ENCODE peak calls at places on chromosomes 11 and 22, in four cellular contexts. N, U, V and F are unnamed samples.

GRCh38 chr11:2203440-2204259 is 32.0 kb upstream of the TH start:
- DNase-seq in N (no peak), U (no peak), V (no peak), F (no peak)

GRCh38 chr11:4464216-4465159 is 15.4 kb downstream of the OR52K2 start:
- DNase-seq in N (no peak), U (peak; percentile 66), V (no peak), F (no peak)

GRCh38 chr22:29124777-29125506 is 52.1 kb downstream of the KREMEN1 start:
- DNase-seq in N (no peak), U (no peak), V (no peak), F (no peak)

GRCh38 chr11:92388380-92388779 is 163.8 kb downstream of the FAT3 start:
- DNase-seq in N (no peak), U (no peak), V (no peak), F (no peak)

GRCh38 chr22:42299586-42300285 is 29.3 kb upstream of the TCF20 start:
- DNase-seq in N (peak; percentile 52), U (no peak), V (peak; percentile 38), F (no peak)

GRCh38 chr22:39567135-39567946 is 3.2 kb upstream of the CACNA1I start:
- DNase-seq in N (no peak), U (peak; percentile 63), V (no peak), F (no peak)

GRCh38 chr11:73140213-73141030 is 1.7 kb downstream of the FCHSD2 start:
- DNase-seq in N (peak; percentile 69), U (no peak), V (peak; percentile 59), F (no peak)

GRCh38 chr22:19691721-19692341 is 22.5 kb upstream of the SEPTIN5 start:
- DNase-seq in N (peak; percentile 58), U (peak; percentile 59), V (peak; percentile 88), F (no peak)

GRCh38 chr11:77725433-77725832 is 87.8 kb upstream of the CLNS1A start:
- DNase-seq in N (no peak), U (no peak), V (no peak), F (no peak)

GRCh38 chr11:121553806-121554205 is 101.0 kb upstream of the SORL1-AS1 start:
- DNase-seq in N (no peak), U (peak; percentile 30), V (peak; percentile 70), F (no peak)

GRCh38 chr22:22593964-22594656 is 35.0 kb upstream of the PRAME start:
- DNase-seq in N (no peak), U (no peak), V (peak; percentile 65), F (no peak)

GRCh38 chr22:40746428-40747220 is 67.3 kb downstream of the MCHR1 start:
- DNase-seq in N (no peak), U (no peak), V (no peak), F (no peak)

GRCh38 chr11:35539781-35540281 is 14.4 kb upstream of the PAMR1 start:
- DNase-seq in N (no peak), U (peak; percentile 71), V (peak; percentile 59), F (no peak)

GRCh38 chr11:131745405-131745804 is 375.0 kb downstream of the NTM start:
- DNase-seq in N (no peak), U (no peak), V (peak; percentile 31), F (no peak)

GRCh38 chr11:60315866-60316265 is 11.2 kb upstream of the MS4A6E start:
- DNase-seq in N (peak; percentile 1), U (peak; percentile 6), V (peak; percentile 75), F (no peak)

GRCh38 chr11:2924381-2924780 is 4.8 kb downstream of the PHLDA2 start:
- DNase-seq in N (no peak), U (no peak), V (no peak), F (no peak)